ENCODE peak calls at places on chromosome 6, in nine cellular contexts. L, Q, V, P, W, G, X, I and F are unnamed samples.
A peak's percentile ranks its signal among the peaks of the same experiment; 100 is the strongest.

GRCh38 chr6:74603676-74604075 is 602.2 kb downstream of the COL12A1 start:
- DNase-seq in L (no peak), Q (no peak), V (no peak), P (no peak), W (no peak), G (no peak), X (no peak), I (no peak), F (no peak)

GRCh38 chr6:113642714-113643442 is 214.3 kb upstream of the MARCKS start:
- DNase-seq in L (peak; percentile 86), Q (no peak), V (peak; percentile 100), P (no peak), W (no peak), G (no peak), X (peak; percentile 95), I (no peak), F (no peak)

GRCh38 chr6:33963351-33963750 is 159.5 kb upstream of the MLN start:
- DNase-seq in L (no peak), Q (peak; percentile 43), V (no peak), P (peak; percentile 35), W (no peak), G (no peak), X (no peak), I (no peak), F (no peak)

GRCh38 chr6:113854531-113855499 is 2.3 kb upstream of the MARCKS start:
- DNase-seq in L (peak; percentile 87), Q (peak; percentile 85), V (peak; percentile 44), P (peak; percentile 91), W (no peak), G (no peak), X (peak; percentile 67), I (no peak), F (peak; percentile 53)

GRCh38 chr6:149223120-149223775 is 94.3 kb upstream of the TAB2 start:
- DNase-seq in L (no peak), Q (no peak), V (no peak), P (no peak), W (no peak), G (no peak), X (no peak), I (no peak), F (no peak)

GRCh38 chr6:5025911-5026819 is 22.3 kb upstream of the RPP40 start:
- DNase-seq in L (peak; percentile 57), Q (no peak), V (peak; percentile 35), P (peak; percentile 91), W (peak; percentile 91), G (no peak), X (peak; percentile 44), I (no peak), F (no peak)

GRCh38 chr6:45075246-45075645 is 252.9 kb upstream of the RUNX2 start:
- DNase-seq in L (no peak), Q (no peak), V (no peak), P (no peak), W (no peak), G (no peak), X (no peak), I (no peak), F (no peak)

GRCh38 chr6:3318226-3318625 is 59.5 kb downstream of the PSMG4 start:
- DNase-seq in L (no peak), Q (peak; percentile 40), V (no peak), P (peak; percentile 27), W (no peak), G (no peak), X (peak; percentile 22), I (no peak), F (no peak)

GRCh38 chr6:11171952-11172351 is 60.4 kb upstream of the ERVFRD-1 start:
- DNase-seq in L (no peak), Q (no peak), V (no peak), P (no peak), W (no peak), G (no peak), X (no peak), I (no peak), F (no peak)

GRCh38 chr6:163165155-163165910 is 249.2 kb upstream of the QKI start:
- DNase-seq in L (no peak), Q (no peak), V (no peak), P (no peak), W (peak; percentile 81), G (no peak), X (no peak), I (no peak), F (no peak)

GRCh38 chr6:170184324-170184723 is 106.6 kb downstream of the DLL1 start:
- DNase-seq in L (no peak), Q (no peak), V (no peak), P (no peak), W (peak; percentile 53), G (no peak), X (no peak), I (no peak), F (no peak)

GRCh38 chr6:146961831-146962230 is 242.4 kb upstream of the STXBP5 start:
- DNase-seq in L (no peak), Q (no peak), V (no peak), P (no peak), W (no peak), G (no peak), X (no peak), I (no peak), F (no peak)

GRCh38 chr6:161637658-161638057 is 363.8 kb upstream of the AGPAT4 start:
- DNase-seq in L (no peak), Q (no peak), V (no peak), P (no peak), W (no peak), G (no peak), X (no peak), I (no peak), F (no peak)

GRCh38 chr6:83920017-83920416 is 60.5 kb downstream of the CYB5R4 start:
- DNase-seq in L (no peak), Q (no peak), V (no peak), P (no peak), W (no peak), G (no peak), X (no peak), I (no peak), F (no peak)

GRCh38 chr6:105135056-105135455 is 44.8 kb downstream of the POPDC3 start:
- DNase-seq in L (no peak), Q (no peak), V (peak; percentile 47), P (no peak), W (no peak), G (no peak), X (no peak), I (no peak), F (no peak)

GRCh38 chr6:81553246-81553645 is 199.2 kb downstream of the TENT5A start:
- DNase-seq in L (no peak), Q (no peak), V (no peak), P (no peak), W (no peak), G (no peak), X (no peak), I (no peak), F (no peak)

DNA sequence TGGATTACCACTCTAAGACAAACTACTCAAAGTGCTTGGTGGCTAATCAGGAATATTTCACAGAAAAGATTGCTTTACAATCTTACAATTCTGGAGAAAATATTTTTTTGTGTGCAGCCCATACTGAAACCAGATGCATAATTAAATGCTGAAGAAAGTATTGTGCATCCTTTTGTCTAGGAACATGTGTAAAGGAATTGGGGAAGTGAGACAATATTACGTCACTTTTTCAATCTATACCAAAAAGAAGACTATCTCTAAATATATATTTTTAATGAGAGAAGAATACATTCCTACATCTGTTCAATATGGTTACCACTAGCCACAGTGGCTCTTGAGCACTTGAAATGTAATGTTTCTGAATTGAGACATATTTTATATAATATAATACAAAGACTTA is 992.5 kb upstream of the ADGRB3 start:
- DNase-seq in L (no peak), Q (no peak), V (no peak), P (no peak), W (no peak), G (no peak), X (no peak), I (no peak), F (no peak)
- TF ChIP-seq POLR2AphosphoS5 in L (no peak), Q (no peak), V (no peak), P (no peak), W (no peak), G (no peak), X (no peak), I (no peak), F (no peak)

GRCh38 chr6:42450314-42451145 is 1.2 kb downstream of the TRERF1 start:
- DNase-seq in L (peak; percentile 26), Q (no peak), V (no peak), P (no peak), W (peak; percentile 92), G (no peak), X (no peak), I (no peak), F (no peak)
- TF ChIP-seq POLR2AphosphoS5 in L (no peak), Q (no peak), V (no peak), P (no peak), W (no peak), G (no peak), X (no peak), I (no peak), F (no peak)

DNA sequence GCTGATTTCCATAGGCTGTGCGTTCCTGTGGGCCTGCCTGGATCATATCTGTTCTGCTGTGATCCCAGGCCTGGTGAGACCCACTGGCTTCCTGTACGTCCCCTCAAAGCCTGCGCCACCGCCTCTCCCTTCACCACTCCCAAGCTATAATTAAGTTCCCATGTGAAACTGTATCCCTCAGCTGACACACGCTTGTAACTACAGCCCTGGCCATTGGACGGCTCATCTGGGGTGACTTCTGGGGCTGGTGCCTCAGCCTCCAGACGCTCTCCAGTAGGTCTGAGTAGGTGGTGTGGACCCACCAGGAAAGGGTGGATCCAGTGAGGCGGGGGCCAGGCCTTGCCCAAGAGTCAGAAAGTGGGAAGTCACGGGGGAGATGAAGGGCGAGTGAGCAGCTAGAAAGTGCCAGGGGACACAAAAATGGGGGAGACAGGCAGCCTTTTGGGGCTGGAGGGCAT is 21.0 kb downstream of the PPARD start:
- DNase-seq in L (no peak), Q (no peak), V (no peak), P (no peak), W (no peak), G (no peak), X (no peak), I (no peak), F (no peak)
- TF ChIP-seq POLR2AphosphoS5 in L (no peak), Q (no peak), V (no peak), P (no peak), W (no peak), G (no peak), X (no peak), I (no peak), F (no peak)

GRCh38 chr6:109979033-109979921 is 1.2 kb downstream of the GPR6 start:
- DNase-seq in L (no peak), Q (no peak), V (no peak), P (no peak), W (no peak), G (no peak), X (no peak), I (no peak), F (no peak)

GRCh38 chr6:109987196-109987595 is 9.1 kb downstream of the GPR6 start:
- DNase-seq in L (no peak), Q (no peak), V (no peak), P (no peak), W (no peak), G (no peak), X (no peak), I (no peak), F (no peak)

DNA sequence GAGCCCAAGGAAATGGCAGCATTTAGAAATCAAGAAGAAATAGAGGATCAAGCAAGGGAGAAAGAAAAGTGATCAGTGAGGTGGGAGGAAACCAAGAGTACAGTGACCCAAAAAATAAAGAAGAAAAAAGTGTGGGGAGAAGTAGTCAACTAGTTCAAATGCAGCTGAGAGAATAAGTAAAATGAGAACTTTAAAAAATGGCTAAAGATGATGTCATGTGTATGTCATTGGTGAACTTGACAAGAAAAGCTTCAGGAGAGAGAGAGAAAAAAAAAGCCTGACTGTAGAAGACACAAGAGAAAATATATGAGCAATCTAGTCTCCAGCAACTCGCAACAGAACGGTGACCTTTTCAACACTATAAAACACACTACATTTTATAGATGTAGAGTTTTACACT is 6.3 kb downstream of the GPR6 start:
- DNase-seq in L (no peak), Q (no peak), V (no peak), P (no peak), W (no peak), G (no peak), X (no peak), I (no peak), F (no peak)
- TF ChIP-seq POLR2AphosphoS5 in L (no peak), Q (no peak), V (no peak), P (no peak), W (no peak), G (no peak), X (no peak), I (no peak), F (no peak)